ENCODE peak calls at places on chromosomes 2 and 18, in nine cellular contexts. L is HFFc6; A is AG10803; T is mucosa of descending colon; S is GM12878; M is AG09319; D is GM12865; C is progenitor cell of endocrine pancreas; F is CD8-positive, alpha-beta T cell. H is an unnamed sample.

GRCh38 chr2:211132586-211132985 is 576.2 kb downstream of the CPS1 start:
- DNase-seq in L (no peak), A (no peak), T (no peak), S (no peak), M (no peak), D (no peak), C (no peak), F (no peak), H (no peak)

GRCh38 chr18:24609249-24609648 is 148.8 kb downstream of the HRH4 start:
- DNase-seq in L (no peak), A (no peak), T (no peak), S (no peak), M (no peak), D (no peak), C (no peak), F (no peak), H (no peak)

GRCh38 chr18:63346031-63346430 is 21.0 kb downstream of the KDSR start:
- DNase-seq in L (peak; percentile 52), A (peak; percentile 52), T (no peak), S (no peak), M (no peak), D (no peak), C (no peak), F (no peak), H (no peak)

GRCh38 chr2:118223487-118224136 is 135.3 kb downstream of the INSIG2 start:
- DNase-seq in L (no peak), A (peak; percentile 31), T (peak; percentile 25), S (no peak), M (no peak), D (peak; percentile 15), C (no peak), F (no peak), H (peak; percentile 30)

GRCh38 chr2:159262226-159262625 is 24.3 kb downstream of the WDSUB1 start:
- DNase-seq in L (no peak), A (peak; percentile 80), T (no peak), S (no peak), M (no peak), D (no peak), C (no peak), F (no peak), H (no peak)

GRCh38 chr2:43265006-43265770 is 38.8 kb upstream of the ZFP36L2 start:
- DNase-seq in L (no peak), A (peak; percentile 90), T (no peak), S (no peak), M (no peak), D (no peak), C (no peak), F (no peak), H (no peak)

GRCh38 chr2:223759569-223760430 is 77.6 kb downstream of the AP1S3 start:
- DNase-seq in L (peak; percentile 2), A (peak; percentile 12), T (no peak), S (no peak), M (no peak), D (no peak), C (no peak), F (no peak), H (no peak)

GRCh38 chr2:128782411-128783192 is 463.9 kb upstream of the HS6ST1 start:
- DNase-seq in L (no peak), A (no peak), T (no peak), S (no peak), M (no peak), D (no peak), C (no peak), F (peak; percentile 37), H (no peak)

GRCh38 chr2:82345910-82346309 is 2041.4 kb upstream of the LRRTM1 start:
- DNase-seq in L (no peak), A (no peak), T (no peak), S (no peak), M (no peak), D (no peak), C (no peak), F (no peak), H (no peak)

GRCh38 chr2:82339805-82340204 is 2035.3 kb upstream of the LRRTM1 start:
- DNase-seq in L (no peak), A (no peak), T (no peak), S (no peak), M (no peak), D (no peak), C (no peak), F (no peak), H (no peak)

GRCh38 chr2:82340578-82341053 is 2036.1 kb upstream of the LRRTM1 start:
- DNase-seq in L (no peak), A (no peak), T (no peak), S (no peak), M (no peak), D (no peak), C (no peak), F (no peak), H (no peak)

GRCh38 chr2:82342351-82342750 is 2037.8 kb upstream of the LRRTM1 start:
- DNase-seq in L (no peak), A (no peak), T (no peak), S (no peak), M (no peak), D (no peak), C (no peak), F (no peak), H (no peak)

DNA sequence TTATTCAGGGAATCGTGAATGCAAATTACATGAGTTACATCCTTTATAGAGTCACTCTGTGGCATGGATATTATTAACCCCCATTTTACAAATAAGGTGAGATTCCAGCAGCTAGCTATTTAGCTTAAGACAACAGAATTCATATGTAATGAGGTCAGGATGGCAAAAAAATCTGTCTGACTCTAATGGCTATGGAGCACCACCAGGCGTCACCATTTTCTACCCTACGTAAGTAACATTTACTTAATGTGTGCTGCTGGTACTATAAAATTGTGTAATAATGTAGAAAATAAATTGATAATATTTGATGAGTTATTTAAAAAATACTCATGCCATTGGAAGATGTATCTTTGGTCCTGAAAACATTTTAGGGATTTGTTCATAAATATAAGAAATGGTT is 2040.1 kb upstream of the LRRTM1 start:
- DNase-seq in L (no peak), A (no peak), T (no peak), S (no peak), M (no peak), D (no peak), C (no peak), F (no peak), H (no peak)
- TF ChIP-seq CTCF in L (peak; percentile 42), A (no peak), T (no peak), S (peak; percentile 23), M (no peak), D (no peak), C (peak; percentile 51), F (no peak), H (peak; percentile 35)

GRCh38 chr2:175143191-175143590 is 24.8 kb downstream of the ATF2 start:
- DNase-seq in L (no peak), A (no peak), T (no peak), S (no peak), M (no peak), D (no peak), C (no peak), F (no peak), H (no peak)

GRCh38 chr2:175137793-175138192 is 30.2 kb downstream of the ATF2 start:
- DNase-seq in L (no peak), A (no peak), T (no peak), S (no peak), M (no peak), D (no peak), C (no peak), F (no peak), H (no peak)

GRCh38 chr2:175136334-175137215 is 31.4 kb downstream of the ATF2 start:
- DNase-seq in L (no peak), A (no peak), T (no peak), S (no peak), M (no peak), D (peak; percentile 53), C (no peak), F (no peak), H (no peak)

GRCh38 chr2:175143678-175144077 is 24.3 kb downstream of the ATF2 start:
- DNase-seq in L (no peak), A (no peak), T (no peak), S (no peak), M (no peak), D (no peak), C (no peak), F (no peak), H (no peak)

GRCh38 chr2:175140332-175140731 is 27.7 kb downstream of the ATF2 start:
- DNase-seq in L (no peak), A (no peak), T (no peak), S (no peak), M (no peak), D (no peak), C (no peak), F (no peak), H (no peak)
- TF ChIP-seq CTCF in L (no peak), A (no peak), T (no peak), S (no peak), M (no peak), D (no peak), C (no peak), F (no peak), H (no peak)

GRCh38 chr2:188766086-188766856 is 207.9 kb upstream of the COL3A1 start:
- DNase-seq in L (peak; percentile 29), A (peak; percentile 64), T (no peak), S (no peak), M (no peak), D (no peak), C (no peak), F (no peak), H (no peak)

GRCh38 chr2:188770296-188770695 is 203.9 kb upstream of the COL3A1 start:
- DNase-seq in L (no peak), A (no peak), T (no peak), S (no peak), M (no peak), D (no peak), C (no peak), F (no peak), H (no peak)

GRCh38 chr2:188765522-188765921 is 208.7 kb upstream of the COL3A1 start:
- DNase-seq in L (peak; percentile 21), A (no peak), T (no peak), S (no peak), M (no peak), D (peak; percentile 22), C (no peak), F (no peak), H (peak; percentile 33)
- TF ChIP-seq CTCF in L (peak; percentile 74), A (peak; percentile 29), T (no peak), S (no peak), M (peak; percentile 26), D (peak; percentile 20), C (peak; percentile 46), F (no peak), H (peak; percentile 21)

GRCh38 chr2:38077431-38077769 is 1.4 kb upstream of the CYP1B1 start:
- DNase-seq in L (no peak), A (no peak), T (no peak), S (no peak), M (no peak), D (no peak), C (no peak), F (no peak), H (no peak)

GRCh38 chr2:38075436-38076249 is at the start of gene CYP1B1:
- DNase-seq in L (no peak), A (peak; percentile 43), T (no peak), S (no peak), M (no peak), D (no peak), C (peak; percentile 14), F (no peak), H (no peak)

GRCh38 chr2:38076250-38076709 is 329 bp upstream of the CYP1B1 start:
- DNase-seq in L (peak; percentile 25), A (peak; percentile 91), T (peak; percentile 74), S (no peak), M (peak; percentile 87), D (peak; percentile 88), C (peak; percentile 48), F (no peak), H (peak; percentile 59)

GRCh38 chr2:38074775-38075435 is 1.0 kb downstream of the CYP1B1 start:
- DNase-seq in L (no peak), A (peak; percentile 39), T (peak; percentile 31), S (no peak), M (no peak), D (no peak), C (peak; percentile 33), F (no peak), H (peak; percentile 48)

DNA sequence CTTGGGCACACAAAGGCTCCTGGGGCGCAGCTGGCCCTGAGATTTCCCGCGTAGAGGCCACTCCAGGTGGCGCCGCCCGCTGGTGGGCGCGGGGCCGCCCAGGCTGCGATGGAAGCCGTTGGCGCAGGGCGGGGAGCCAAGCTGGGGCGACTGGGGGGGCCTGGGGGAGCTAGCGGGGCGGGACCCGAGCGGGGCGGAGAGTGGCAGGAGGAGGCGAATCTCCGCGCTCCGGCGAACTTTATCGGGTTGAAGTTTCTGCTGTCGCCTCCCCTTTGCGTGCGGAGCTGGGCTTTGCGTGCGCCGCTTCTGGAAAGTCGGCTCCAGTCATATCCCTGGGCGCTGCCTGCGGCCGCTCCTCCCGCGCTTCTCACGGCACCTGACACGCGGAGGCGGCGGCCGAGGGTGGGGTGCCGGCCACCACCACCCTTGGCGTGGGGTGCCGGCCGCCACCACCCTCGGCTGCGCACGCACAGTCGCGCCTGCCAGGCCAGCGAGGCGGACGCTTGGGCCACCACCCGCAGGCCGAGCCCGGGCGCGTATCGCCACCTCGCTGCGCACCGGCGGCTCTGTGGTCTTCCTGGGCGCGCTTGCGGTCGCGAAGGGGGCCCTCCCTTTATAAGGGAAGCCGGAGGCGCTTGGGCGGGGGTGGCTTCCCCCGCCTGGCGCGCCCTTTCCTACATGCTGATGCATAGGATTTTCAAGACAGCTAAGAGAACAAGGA is 919 bp upstream of the CYP1B1 start:
- DNase-seq in L (peak; percentile 56), A (peak; percentile 97), T (peak; percentile 77), S (no peak), M (peak; percentile 99), D (peak; percentile 90), C (peak; percentile 51), F (no peak), H (peak; percentile 55)
- TF ChIP-seq CTCF in L (peak; percentile 60), A (no peak), T (no peak), S (peak; percentile 37), M (peak; percentile 40), D (peak; percentile 32), C (no peak), F (no peak), H (no peak)

H was measured in endothelial cell.